ENCODE peak calls at places on chromosomes 1 and 21, in seven cellular contexts. Z is stimulated activated CD8-positive, alpha-beta memory T cell treated with anti-CD3 and anti-CD28 coated beads, Interleukin-2, amount 100 ng/mL, for 48 hours; N is Jurkat, Clone E6-1; C is NCI-H774; Y is mesenteric fat pad; F is Daoy; A is NCI-H2081. R is an unnamed sample.

GRCh38 chr1:9835758-9836631 is 12.2 kb upstream of the CLSTN1 start:
- DNase-seq in Z (no peak), N (no peak), C (no peak), Y (peak), F (peak), A (peak), R (no peak)

GRCh38 chr1:3706651-3707297 is 45.5 kb upstream of the CCDC27 start:
- DNase-seq in Z (no peak), N (no peak), C (no peak), Y (no peak), F (no peak), A (no peak), R (no peak)

GRCh38 chr1:213123532-213123931 is 72.5 kb downstream of the RPS6KC1 start:
- DNase-seq in Z (no peak), N (no peak), C (no peak), Y (no peak), F (peak), A (no peak), R (no peak)

GRCh38 chr1:9179450-9179849 is 50.5 kb upstream of the GPR157 start:
- DNase-seq in Z (no peak), N (no peak), C (no peak), Y (no peak), F (no peak), A (no peak), R (no peak)

GRCh38 chr21:42619841-42620240 is 33.6 kb upstream of the PDE9A start:
- DNase-seq in Z (no peak), N (no peak), C (no peak), Y (peak), F (no peak), A (no peak), R (no peak)

GRCh38 chr1:170410391-170411146 is 121.4 kb upstream of the GORAB start:
- DNase-seq in Z (no peak), N (no peak), C (no peak), Y (no peak), F (peak), A (no peak), R (no peak)

GRCh38 chr1:93443456-93443855 is 4.5 kb upstream of the FNBP1L start:
- DNase-seq in Z (no peak), N (no peak), C (no peak), Y (no peak), F (no peak), A (no peak), R (no peak)

GRCh38 chr1:71312545-71312944 is 231.7 kb upstream of the ZRANB2 start:
- DNase-seq in Z (no peak), N (no peak), C (no peak), Y (no peak), F (no peak), A (no peak), R (no peak)

GRCh38 chr1:18191868-18192155 is 84.2 kb downstream of the IGSF21 start:
- DNase-seq in Z (no peak), N (no peak), C (no peak), Y (no peak), F (no peak), A (no peak), R (no peak)

GRCh38 chr1:185156321-185156853 is 366 bp downstream of the TRMT1L start:
- DNase-seq in Z (peak), N (no peak), C (peak), Y (peak), F (no peak), A (no peak), R (no peak)

GRCh38 chr1:56803561-56804156 is 15.5 kb downstream of the FYB2 start:
- DNase-seq in Z (no peak), N (peak), C (peak), Y (no peak), F (peak), A (peak), R (no peak)

GRCh38 chr1:235056937-235057336 is 71.7 kb downstream of the TOMM20 start:
- DNase-seq in Z (no peak), N (no peak), C (no peak), Y (no peak), F (peak), A (no peak), R (no peak)